ENCODE peak calls at places on chromosomes 16 and 17, in nine cellular contexts. J, R, E, V, I, Q, S, Y and C are unnamed samples.

GRCh38 chr17:63445571-63446217 is 412 bp downstream of the CYB561 start:
- DNase-seq in I (no peak), V (no peak), R (peak; percentile 65), S (peak; percentile 58), Y (no peak), Q (no peak), J (no peak), E (no peak), C (peak; percentile 56)

GRCh38 chr17:1769826-1770477 is 8.1 kb downstream of the SERPINF1 start:
- DNase-seq in V (no peak), Y (no peak), S (no peak), Q (no peak), R (peak; percentile 50), I (no peak), J (no peak), E (no peak), C (no peak)

GRCh38 chr16:4663756-4664465 is 29.5 kb upstream of the NUDT16L1 start:
- DNase-seq in I (no peak), R (peak; percentile 80), S (peak; percentile 80), E (no peak), V (peak; percentile 25), J (no peak), Q (no peak), Y (peak; percentile 29), C (no peak)

GRCh38 chr17:81412490-81413093 is 17.3 kb downstream of the BAHCC1 start:
- DNase-seq in I (no peak), Y (no peak), V (peak; percentile 57), R (no peak), J (no peak), E (no peak), Q (no peak), S (no peak), C (no peak)

GRCh38 chr16:65176603-65177002 is 54.7 kb upstream of the CDH11 start:
- DNase-seq in I (peak; percentile 60), V (peak; percentile 90), R (no peak), J (no peak), S (no peak), Q (no peak), Y (no peak), E (peak; percentile 54), C (no peak)

GRCh38 chr16:17389392-17389791 is 81.4 kb downstream of the XYLT1 start:
- DNase-seq in V (peak; percentile 52), Y (no peak), J (no peak), S (no peak), R (no peak), I (no peak), Q (no peak), E (peak; percentile 71), C (no peak)

GRCh38 chr16:11391576-11391975 is 46.3 kb downstream of the RMI2 start:
- DNase-seq in I (no peak), E (no peak), Y (no peak), R (peak; percentile 92), V (no peak), S (peak; percentile 90), J (no peak), Q (no peak), C (no peak)

GRCh38 chr16:10923650-10924214 is 18.5 kb downstream of the DEXI start:
- DNase-seq in Q (peak; percentile 89), V (no peak), R (no peak), Y (peak; percentile 27), I (peak; percentile 52), E (no peak), S (no peak), J (peak; percentile 78), C (no peak)

GRCh38 chr17:76115138-76115754 is 11.7 kb upstream of the EXOC7 start:
- DNase-seq in Y (no peak), E (no peak), R (no peak), V (no peak), J (no peak), Q (no peak), I (no peak), S (no peak), C (no peak)

GRCh38 chr16:24855678-24856077 is 9.9 kb downstream of the SLC5A11 start:
- DNase-seq in Q (no peak), I (no peak), S (no peak), V (no peak), R (no peak), E (no peak), J (no peak), Y (no peak), C (no peak)

GRCh38 chr17:45013021-45013997 is 38.1 kb downstream of the DCAKD start:
- DNase-seq in E (no peak), R (no peak), J (no peak), Y (no peak), V (peak; percentile 35), S (no peak), I (no peak), Q (no peak), C (no peak)

GRCh38 chr17:29595943-29596774 is 3.2 kb downstream of the ANKRD13B start:
- DNase-seq in Y (no peak), R (no peak), V (no peak), S (peak; percentile 35), Q (no peak), E (no peak), I (peak; percentile 28), J (peak; percentile 42), C (no peak)

GRCh38 chr17:29596811-29597210 is 3.9 kb downstream of the ANKRD13B start:
- DNase-seq in J (no peak), V (no peak), E (no peak), R (no peak), Q (no peak), S (no peak), I (peak; percentile 30), Y (no peak), C (no peak)

GRCh38 chr17:29595107-29595942 is 2.4 kb downstream of the ANKRD13B start:
- DNase-seq in Q (no peak), R (no peak), V (no peak), Y (no peak), S (no peak), I (no peak), E (no peak), J (no peak), C (no peak)

GRCh38 chr17:29594441-29595090 is 1.6 kb downstream of the ANKRD13B start:
- DNase-seq in S (peak; percentile 38), V (no peak), R (no peak), E (no peak), Q (no peak), J (no peak), I (peak; percentile 37), Y (no peak), C (no peak)

GRCh38 chr17:29597361-29598172 is 4.6 kb downstream of the ANKRD13B start:
- DNase-seq in Q (no peak), R (no peak), J (peak; percentile 41), Y (no peak), I (peak; percentile 37), S (no peak), E (no peak), V (no peak), C (no peak)
- TF ChIP-seq CTCF in Q (no peak), R (no peak), J (no peak), Y (no peak), I (no peak), S (no peak), E (no peak), V (no peak), C (no peak)

GRCh38 chr17:71234349-71234748 is 886.5 kb upstream of the SOX9 start:
- DNase-seq in Q (no peak), R (no peak), E (no peak), I (no peak), V (no peak), Y (no peak), S (no peak), J (no peak), C (no peak)

GRCh38 chr17:71232801-71233559 is 887.8 kb upstream of the SOX9 start:
- DNase-seq in Q (no peak), R (no peak), V (no peak), E (no peak), J (no peak), Y (no peak), S (no peak), I (no peak), C (no peak)

DNA sequence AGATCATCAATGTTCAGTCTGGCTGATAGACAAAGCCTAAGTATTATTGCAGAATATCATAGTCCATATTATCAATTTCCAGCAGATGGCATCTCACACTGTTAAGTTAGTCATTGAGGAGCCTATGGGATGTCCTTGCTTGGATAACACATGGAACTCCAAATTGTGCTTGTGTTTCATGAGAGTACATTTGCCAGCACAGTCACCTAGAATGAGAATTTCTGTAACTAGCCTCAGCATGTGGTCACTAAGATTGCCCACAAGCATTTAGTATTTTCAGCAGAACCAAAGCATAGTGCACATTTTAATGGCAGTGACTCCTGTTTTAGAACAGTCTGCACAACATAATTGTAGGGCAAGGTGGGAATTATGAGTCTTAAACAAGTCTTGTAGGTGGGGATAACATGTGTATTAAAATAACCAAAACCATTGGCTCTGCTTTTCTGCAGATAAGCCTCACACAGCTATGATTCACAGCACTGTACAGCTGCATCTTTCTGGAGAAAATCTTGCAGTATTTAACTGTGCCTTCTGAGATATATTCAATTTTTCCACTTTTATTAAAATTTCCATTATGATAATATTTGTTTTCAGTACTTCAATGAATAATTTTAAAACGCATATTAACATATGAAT is 882.8 kb upstream of the SOX9 start:
- DNase-seq in Q (no peak), R (no peak), J (no peak), V (peak; percentile 53), Y (no peak), S (no peak), E (no peak), I (no peak), C (no peak)
- TF ChIP-seq CTCF in Q (no peak), R (no peak), J (peak; percentile 39), V (peak; percentile 34), Y (no peak), S (no peak), E (peak; percentile 45), I (no peak), C (no peak)

GRCh38 chr16:50246299-50247122 is 19.8 kb upstream of the ADCY7 start:
- DNase-seq in R (peak; percentile 58), V (no peak), E (no peak), Y (no peak), S (peak; percentile 63), I (peak; percentile 63), Q (peak; percentile 65), J (no peak), C (peak; percentile 38)

GRCh38 chr16:50248845-50249244 is 17.5 kb upstream of the ADCY7 start:
- DNase-seq in S (no peak), E (no peak), Y (no peak), Q (no peak), J (no peak), I (no peak), R (no peak), V (no peak), C (no peak)

GRCh38 chr16:50245417-50246298 is 20.7 kb upstream of the ADCY7 start:
- DNase-seq in I (peak; percentile 73), R (peak; percentile 69), E (no peak), S (peak; percentile 77), V (peak; percentile 89), Y (no peak), J (peak; percentile 63), Q (no peak), C (peak; percentile 65)

GRCh38 chr16:50247123-50247905 is 19.0 kb upstream of the ADCY7 start:
- DNase-seq in E (no peak), J (no peak), R (no peak), I (no peak), Q (no peak), Y (no peak), V (no peak), S (no peak), C (no peak)

GRCh38 chr16:50247906-50248608 is 18.3 kb upstream of the ADCY7 start:
- DNase-seq in J (no peak), V (no peak), I (no peak), E (no peak), Y (no peak), R (no peak), Q (peak; percentile 65), S (no peak), C (no peak)
- TF ChIP-seq CTCF in J (no peak), V (no peak), I (no peak), E (no peak), Y (no peak), R (no peak), Q (no peak), S (no peak), C (no peak)

GRCh38 chr16:9124908-9125584 is 33.6 kb downstream of the HAPSTR1 start:
- DNase-seq in E (no peak), R (no peak), Y (no peak), Q (no peak), S (no peak), J (no peak), I (no peak), V (no peak), C (no peak)
- TF ChIP-seq CTCF in E (no peak), R (no peak), Y (no peak), Q (no peak), S (no peak), J (peak; percentile 9), I (no peak), V (no peak), C (no peak)